ENCODE peak calls at places on chromosomes 13 and 19, in ten cellular contexts. H is heart left ventricle, G is cardiac muscle cell, R is GM13976, W is adrenal gland, T is chondrocyte, P is AG09319, J is BJ, V is PC-9, E is type B pancreatic cell. A is an unnamed sample.

GRCh38 chr19:29845576-29846176 is 33.9 kb downstream of the CCNE1 start:
- DNase-seq in H (no peak), T (peak; percentile 62), P (no peak), R (no peak), W (peak; percentile 68), G (peak; percentile 53), J (no peak), V (peak; percentile 31), E (no peak), A (no peak)

GRCh38 chr13:84430015-84430414 is 547.7 kb upstream of the SLITRK1 start:
- DNase-seq in P (no peak), R (no peak), T (no peak), H (no peak), W (no peak), V (no peak), J (peak; percentile 51), E (no peak), G (no peak), A (no peak)

GRCh38 chr13:77305276-77305675 is 21.6 kb downstream of the MYCBP2 start:
- DNase-seq in R (no peak), E (no peak), H (no peak), G (no peak), J (no peak), T (no peak), V (no peak), P (no peak), W (no peak), A (no peak)

GRCh38 chr13:66210677-66211076 is 1019.5 kb downstream of the PCDH9 start:
- DNase-seq in W (no peak), T (no peak), H (no peak), J (peak; percentile 71), V (peak; percentile 12), P (peak; percentile 8), E (no peak), G (no peak), R (no peak), A (no peak)

GRCh38 chr13:108609353-108609752 is 20.1 kb upstream of the MYO16 start:
- DNase-seq in T (no peak), R (no peak), W (no peak), H (no peak), V (no peak), J (peak; percentile 4), E (no peak), G (peak; percentile 21), P (peak; percentile 10), A (no peak)

GRCh38 chr13:50127017-50127725 is 111.9 kb downstream of the KCNRG start:
- DNase-seq in H (peak; percentile 64), T (peak; percentile 87), R (peak; percentile 41), G (peak; percentile 55), V (no peak), E (peak; percentile 74), J (no peak), W (peak; percentile 76), P (no peak), A (peak; percentile 32)

GRCh38 chr13:102198418-102199322 is 203.2 kb downstream of the FGF14 start:
- DNase-seq in E (no peak), J (peak; percentile 3), T (no peak), H (no peak), R (no peak), V (no peak), G (no peak), W (no peak), P (no peak), A (no peak)

GRCh38 chr13:75838366-75839017 is 202.4 kb downstream of the LMO7 start:
- DNase-seq in V (no peak), R (no peak), G (no peak), J (no peak), H (no peak), W (no peak), T (no peak), P (no peak), E (no peak), A (no peak)

GRCh38 chr19:45768644-45769053 is 403 bp downstream of the SIX5 start:
- DNase-seq in T (no peak), E (peak; percentile 80), G (peak; percentile 52), R (no peak), J (no peak), W (no peak), H (no peak), V (peak; percentile 41), P (no peak), A (peak; percentile 59)

GRCh38 chr19:3801412-3802096 is 15.4 kb upstream of the MATK start:
- DNase-seq in W (peak; percentile 58), P (no peak), V (no peak), E (no peak), G (peak; percentile 32), T (no peak), H (peak; percentile 74), R (peak; percentile 69), J (no peak), A (peak; percentile 53)
- TF ChIP-seq CTCF in W (no peak), P (peak; percentile 10), V (no peak), E (peak; percentile 58), G (peak; percentile 26), T (peak; percentile 67), H (no peak), R (no peak), J (peak; percentile 42), A (no peak)

GRCh38 chr13:45601680-45602079 is 13.9 kb downstream of the ERICH6B start:
- DNase-seq in P (no peak), E (no peak), V (no peak), W (no peak), R (no peak), H (no peak), J (no peak), G (no peak), T (no peak), A (no peak)
- TF ChIP-seq CTCF in P (no peak), E (no peak), V (no peak), W (no peak), R (no peak), H (no peak), J (no peak), G (no peak), T (no peak), A (no peak)

DNA sequence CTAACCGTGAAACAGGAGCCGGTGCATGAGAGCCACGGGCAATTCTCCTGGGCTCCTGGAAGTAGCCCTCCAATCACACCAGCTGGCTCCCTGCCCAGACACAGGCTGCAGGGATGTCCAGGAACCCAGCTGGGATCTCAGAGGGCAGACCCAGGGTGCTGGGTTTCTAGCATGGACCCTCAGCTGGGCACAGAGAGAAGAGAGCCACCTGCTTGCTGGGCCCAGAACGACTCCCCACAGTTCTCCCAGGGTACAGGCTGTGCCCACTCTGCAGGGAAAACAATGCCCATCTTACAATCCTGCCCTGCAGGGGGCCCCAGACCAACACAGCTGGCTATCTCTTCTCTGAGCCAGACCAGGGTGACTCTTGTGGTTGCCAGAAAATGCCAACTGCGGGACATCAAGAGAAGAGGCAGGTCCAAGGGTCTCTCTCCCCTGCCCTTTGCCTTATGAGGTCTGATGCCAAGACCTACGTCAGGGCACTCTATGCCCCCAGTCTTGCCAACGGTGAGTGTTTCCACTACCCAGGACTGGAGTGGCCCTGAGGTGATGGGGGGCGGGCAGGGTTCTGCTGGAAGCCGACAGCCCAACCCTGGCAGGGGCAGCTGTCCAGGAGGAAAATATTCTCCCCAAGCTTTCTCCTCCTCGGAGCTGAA is 64.6 kb downstream of the CEBPG start:
- DNase-seq in G (no peak), T (peak; percentile 68), E (no peak), H (peak; percentile 34), R (no peak), P (no peak), V (peak; percentile 14), J (no peak), W (peak; percentile 69), A (peak; percentile 31)
- TF ChIP-seq CTCF in G (peak; percentile 36), T (peak; percentile 26), E (no peak), H (no peak), R (no peak), P (no peak), V (peak; percentile 43), J (peak; percentile 19), W (no peak), A (no peak)

GRCh38 chr19:58097349-58097748 is 682 bp downstream of the ZSCAN18 start:
- DNase-seq in T (no peak), P (no peak), V (no peak), E (no peak), W (no peak), H (no peak), R (no peak), G (no peak), J (no peak), A (no peak)

GRCh38 chr19:58095328-58095727 is 2.7 kb downstream of the ZSCAN18 start:
- DNase-seq in P (no peak), R (no peak), J (no peak), V (no peak), W (no peak), G (no peak), E (no peak), H (no peak), T (no peak), A (no peak)

GRCh38 chr19:58098682-58098998 is 609 bp upstream of the ZSCAN18 start:
- DNase-seq in V (no peak), J (no peak), W (no peak), R (no peak), G (no peak), T (no peak), E (no peak), P (no peak), H (no peak), A (no peak)

GRCh38 chr19:58096884-58097283 is 1.1 kb downstream of the ZSCAN18 start:
- DNase-seq in E (no peak), W (no peak), J (no peak), T (no peak), R (no peak), P (no peak), G (no peak), H (no peak), V (no peak), A (no peak)

DNA sequence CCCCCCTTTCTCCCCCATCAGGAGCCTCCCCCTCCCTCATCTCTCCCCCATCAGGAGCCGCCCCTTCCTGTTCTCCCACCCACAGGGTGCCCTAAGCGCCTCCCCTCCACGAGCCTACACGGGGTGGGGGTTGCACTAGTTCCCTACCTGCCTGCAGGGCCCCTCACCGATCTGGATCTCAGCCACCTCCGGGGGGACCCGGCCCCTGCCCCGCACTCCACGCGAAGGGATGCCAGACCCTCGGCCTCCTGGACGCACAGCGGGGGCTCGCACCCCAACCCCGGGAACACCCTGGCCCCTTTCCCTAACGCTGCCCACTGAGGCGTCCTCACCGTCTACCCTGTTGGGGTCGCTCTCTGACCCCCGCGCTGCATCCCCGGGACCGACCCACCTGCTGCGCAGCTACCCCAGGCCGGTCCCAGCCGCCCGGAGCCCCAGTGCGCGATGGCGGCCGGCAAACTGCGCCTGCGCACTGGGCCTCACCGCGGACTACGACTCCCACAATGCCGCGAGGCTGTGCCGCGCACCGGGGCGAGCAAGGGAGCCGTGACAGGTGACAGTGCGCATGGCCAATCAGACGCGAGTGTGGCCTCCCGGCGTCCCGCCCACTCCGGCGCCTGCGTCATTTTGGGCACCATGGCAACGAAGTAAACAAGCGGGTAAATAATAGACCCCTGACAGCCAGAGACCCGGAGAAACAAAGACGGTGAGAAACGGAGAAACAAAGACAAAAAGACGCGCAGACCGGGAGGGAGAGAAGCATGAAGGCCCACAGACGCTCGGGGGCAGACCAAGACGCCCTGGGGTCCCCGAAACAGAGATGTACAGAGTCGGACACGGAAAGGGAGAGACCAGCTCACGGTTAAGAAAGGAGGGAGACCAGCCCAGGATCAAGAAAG is at the start of gene ZSCAN18:
- DNase-seq in T (peak; percentile 99), P (peak; percentile 94), R (peak; percentile 98), E (peak; percentile 99), G (peak; percentile 99), W (peak; percentile 99), J (peak; percentile 71), H (peak; percentile 98), V (peak; percentile 99), A (peak; percentile 98)
- TF ChIP-seq CTCF in T (no peak), P (no peak), R (no peak), E (no peak), G (no peak), W (no peak), J (no peak), H (no peak), V (no peak), A (no peak)